ENCODE peak calls at places on chromosomes 11 and 22, in ten cellular contexts. One of them, this sample, is unnamed.

GRCh38 chr22:42664976-42665831 is 16.0 kb upstream of the CYB5R3 start:
- DNase-seq in T-helper 2 cell: no peak
- DNase-seq in A549: no peak
- DNase-seq in IMR-90: no peak
- DNase-seq in bronchial epithelial cell: no peak
- DNase-seq in EL: no peak
- DNase-seq in tibial nerve: no peak
- DNase-seq in stimulated activated CD4-positive, alpha-beta T cell treated with anti-CD3 and anti-CD28 coated beads, Interleukin-4, amount 100 ng/mL, for 24 hours: no peak
- DNase-seq in AG09309: no peak
- DNase-seq in ELR: no peak
- DNase-seq in this sample: no peak

GRCh38 chr11:1384206-1384965 is 5.3 kb upstream of the BRSK2 start:
- DNase-seq in AG09309: no peak
- DNase-seq in EL: no peak
- DNase-seq in ELR: peak
- DNase-seq in A549: no peak
- DNase-seq in IMR-90: peak
- DNase-seq in T-helper 2 cell: no peak
- DNase-seq in stimulated activated CD4-positive, alpha-beta T cell treated with anti-CD3 and anti-CD28 coated beads, Interleukin-4, amount 100 ng/mL, for 24 hours: no peak
- DNase-seq in bronchial epithelial cell: no peak
- DNase-seq in tibial nerve: no peak
- DNase-seq in this sample: no peak

GRCh38 chr11:64763804-64764611 is 4.2 kb upstream of the PYGM start:
- DNase-seq in stimulated activated CD4-positive, alpha-beta T cell treated with anti-CD3 and anti-CD28 coated beads, Interleukin-4, amount 100 ng/mL, for 24 hours: peak
- DNase-seq in bronchial epithelial cell: no peak
- DNase-seq in EL: no peak
- DNase-seq in T-helper 2 cell: peak
- DNase-seq in AG09309: no peak
- DNase-seq in IMR-90: no peak
- DNase-seq in A549: no peak
- DNase-seq in ELR: no peak
- DNase-seq in tibial nerve: no peak
- DNase-seq in this sample: no peak

GRCh38 chr11:5892908-5893307 is at the start of gene OR52E5:
- DNase-seq in ELR: no peak
- DNase-seq in AG09309: no peak
- DNase-seq in IMR-90: no peak
- DNase-seq in stimulated activated CD4-positive, alpha-beta T cell treated with anti-CD3 and anti-CD28 coated beads, Interleukin-4, amount 100 ng/mL, for 24 hours: no peak
- DNase-seq in bronchial epithelial cell: no peak
- DNase-seq in EL: no peak
- DNase-seq in T-helper 2 cell: no peak
- DNase-seq in A549: no peak
- DNase-seq in tibial nerve: no peak
- DNase-seq in this sample: no peak

GRCh38 chr11:24949406-24949805 is 452.6 kb downstream of the LUZP2 start:
- DNase-seq in IMR-90: no peak
- DNase-seq in bronchial epithelial cell: peak
- DNase-seq in A549: no peak
- DNase-seq in AG09309: no peak
- DNase-seq in ELR: no peak
- DNase-seq in T-helper 2 cell: no peak
- DNase-seq in stimulated activated CD4-positive, alpha-beta T cell treated with anti-CD3 and anti-CD28 coated beads, Interleukin-4, amount 100 ng/mL, for 24 hours: no peak
- DNase-seq in tibial nerve: no peak
- DNase-seq in EL: no peak
- DNase-seq in this sample: no peak

GRCh38 chr11:13183094-13183825 is 94.3 kb upstream of the BMAL1 start:
- DNase-seq in bronchial epithelial cell: peak
- DNase-seq in IMR-90: peak
- DNase-seq in stimulated activated CD4-positive, alpha-beta T cell treated with anti-CD3 and anti-CD28 coated beads, Interleukin-4, amount 100 ng/mL, for 24 hours: no peak
- DNase-seq in EL: peak
- DNase-seq in A549: peak
- DNase-seq in tibial nerve: peak
- DNase-seq in AG09309: peak
- DNase-seq in ELR: peak
- DNase-seq in T-helper 2 cell: no peak
- DNase-seq in this sample: peak

GRCh38 chr22:45804986-45805325 is 133.3 kb downstream of the ATXN10 start:
- DNase-seq in IMR-90: peak
- DNase-seq in EL: peak
- DNase-seq in AG09309: peak
- DNase-seq in stimulated activated CD4-positive, alpha-beta T cell treated with anti-CD3 and anti-CD28 coated beads, Interleukin-4, amount 100 ng/mL, for 24 hours: no peak
- DNase-seq in bronchial epithelial cell: peak
- DNase-seq in tibial nerve: no peak
- DNase-seq in A549: peak
- DNase-seq in ELR: peak
- DNase-seq in T-helper 2 cell: no peak
- DNase-seq in this sample: no peak

GRCh38 chr11:60992842-60993409 is 21.4 kb downstream of the CD6 start:
- DNase-seq in bronchial epithelial cell: no peak
- DNase-seq in EL: no peak
- DNase-seq in ELR: no peak
- DNase-seq in tibial nerve: no peak
- DNase-seq in T-helper 2 cell: no peak
- DNase-seq in A549: no peak
- DNase-seq in AG09309: no peak
- DNase-seq in stimulated activated CD4-positive, alpha-beta T cell treated with anti-CD3 and anti-CD28 coated beads, Interleukin-4, amount 100 ng/mL, for 24 hours: no peak
- DNase-seq in IMR-90: no peak
- DNase-seq in this sample: no peak

GRCh38 chr11:113192121-113192925 is 122.1 kb upstream of the TTC12 start:
- DNase-seq in tibial nerve: no peak
- DNase-seq in ELR: no peak
- DNase-seq in AG09309: no peak
- DNase-seq in stimulated activated CD4-positive, alpha-beta T cell treated with anti-CD3 and anti-CD28 coated beads, Interleukin-4, amount 100 ng/mL, for 24 hours: no peak
- DNase-seq in T-helper 2 cell: no peak
- DNase-seq in EL: no peak
- DNase-seq in A549: no peak
- DNase-seq in IMR-90: no peak
- DNase-seq in bronchial epithelial cell: no peak
- DNase-seq in this sample: no peak

GRCh38 chr11:85663080-85663729 is 1.7 kb downstream of the CREBZF start:
- DNase-seq in T-helper 2 cell: no peak
- DNase-seq in IMR-90: no peak
- DNase-seq in EL: no peak
- DNase-seq in tibial nerve: no peak
- DNase-seq in A549: no peak
- DNase-seq in stimulated activated CD4-positive, alpha-beta T cell treated with anti-CD3 and anti-CD28 coated beads, Interleukin-4, amount 100 ng/mL, for 24 hours: no peak
- DNase-seq in ELR: peak
- DNase-seq in AG09309: no peak
- DNase-seq in bronchial epithelial cell: no peak
- DNase-seq in this sample: no peak

GRCh38 chr11:131580466-131580865 is 210.1 kb downstream of the NTM start:
- DNase-seq in ELR: no peak
- DNase-seq in bronchial epithelial cell: no peak
- DNase-seq in AG09309: peak
- DNase-seq in stimulated activated CD4-positive, alpha-beta T cell treated with anti-CD3 and anti-CD28 coated beads, Interleukin-4, amount 100 ng/mL, for 24 hours: no peak
- DNase-seq in tibial nerve: no peak
- DNase-seq in EL: no peak
- DNase-seq in T-helper 2 cell: no peak
- DNase-seq in A549: no peak
- DNase-seq in IMR-90: no peak
- DNase-seq in this sample: no peak

GRCh38 chr22:22061085-22062077 is 78.8 kb upstream of the TOP3B start:
- DNase-seq in T-helper 2 cell: no peak
- DNase-seq in A549: peak
- DNase-seq in ELR: peak
- DNase-seq in IMR-90: peak
- DNase-seq in AG09309: peak
- DNase-seq in EL: peak
- DNase-seq in bronchial epithelial cell: peak
- DNase-seq in stimulated activated CD4-positive, alpha-beta T cell treated with anti-CD3 and anti-CD28 coated beads, Interleukin-4, amount 100 ng/mL, for 24 hours: no peak
- DNase-seq in tibial nerve: peak
- DNase-seq in this sample: no peak

GRCh38 chr11:72522186-72522585 is 87.9 kb upstream of the CLPB start:
- DNase-seq in A549: no peak
- DNase-seq in IMR-90: no peak
- DNase-seq in stimulated activated CD4-positive, alpha-beta T cell treated with anti-CD3 and anti-CD28 coated beads, Interleukin-4, amount 100 ng/mL, for 24 hours: no peak
- DNase-seq in bronchial epithelial cell: no peak
- DNase-seq in EL: no peak
- DNase-seq in AG09309: no peak
- DNase-seq in ELR: no peak
- DNase-seq in T-helper 2 cell: no peak
- DNase-seq in tibial nerve: no peak
- DNase-seq in this sample: no peak

GRCh38 chr22:41469218-41469851 is 418 bp downstream of the ACO2 start:
- DNase-seq in tibial nerve: no peak
- DNase-seq in AG09309: no peak
- DNase-seq in IMR-90: no peak
- DNase-seq in ELR: peak
- DNase-seq in T-helper 2 cell: no peak
- DNase-seq in A549: no peak
- DNase-seq in stimulated activated CD4-positive, alpha-beta T cell treated with anti-CD3 and anti-CD28 coated beads, Interleukin-4, amount 100 ng/mL, for 24 hours: peak
- DNase-seq in bronchial epithelial cell: no peak
- DNase-seq in EL: no peak
- DNase-seq in this sample: peak

GRCh38 chr11:109326781-109327180 is 95.2 kb upstream of the C11orf87 start:
- DNase-seq in EL: no peak
- DNase-seq in bronchial epithelial cell: no peak
- DNase-seq in AG09309: no peak
- DNase-seq in A549: no peak
- DNase-seq in ELR: no peak
- DNase-seq in tibial nerve: no peak
- DNase-seq in IMR-90: no peak
- DNase-seq in T-helper 2 cell: no peak
- DNase-seq in stimulated activated CD4-positive, alpha-beta T cell treated with anti-CD3 and anti-CD28 coated beads, Interleukin-4, amount 100 ng/mL, for 24 hours: no peak
- DNase-seq in this sample: no peak

GRCh38 chr11:9498457-9499078 is 37.8 kb downstream of the ZNF143 start:
- DNase-seq in tibial nerve: no peak
- DNase-seq in ELR: no peak
- DNase-seq in A549: no peak
- DNase-seq in AG09309: no peak
- DNase-seq in bronchial epithelial cell: no peak
- DNase-seq in IMR-90: no peak
- DNase-seq in T-helper 2 cell: no peak
- DNase-seq in EL: no peak
- DNase-seq in stimulated activated CD4-positive, alpha-beta T cell treated with anti-CD3 and anti-CD28 coated beads, Interleukin-4, amount 100 ng/mL, for 24 hours: no peak
- DNase-seq in this sample: no peak

GRCh38 chr22:32650553-32651345 is 150.8 kb upstream of the TIMP3 start:
- DNase-seq in bronchial epithelial cell: no peak
- DNase-seq in stimulated activated CD4-positive, alpha-beta T cell treated with anti-CD3 and anti-CD28 coated beads, Interleukin-4, amount 100 ng/mL, for 24 hours: no peak
- DNase-seq in T-helper 2 cell: no peak
- DNase-seq in tibial nerve: no peak
- DNase-seq in EL: peak
- DNase-seq in AG09309: no peak
- DNase-seq in ELR: peak
- DNase-seq in IMR-90: peak
- DNase-seq in A549: no peak
- DNase-seq in this sample: no peak

GRCh38 chr11:45666648-45667642 is 1.5 kb upstream of the CHST1 start:
- DNase-seq in ELR: no peak
- DNase-seq in stimulated activated CD4-positive, alpha-beta T cell treated with anti-CD3 and anti-CD28 coated beads, Interleukin-4, amount 100 ng/mL, for 24 hours: no peak
- DNase-seq in IMR-90: no peak
- DNase-seq in AG09309: no peak
- DNase-seq in T-helper 2 cell: no peak
- DNase-seq in EL: no peak
- DNase-seq in A549: no peak
- DNase-seq in bronchial epithelial cell: no peak
- DNase-seq in tibial nerve: no peak
- DNase-seq in this sample: no peak

GRCh38 chr22:48621085-48621484 is 1206.6 kb downstream of the BRD1 start:
- DNase-seq in AG09309: no peak
- DNase-seq in tibial nerve: no peak
- DNase-seq in stimulated activated CD4-positive, alpha-beta T cell treated with anti-CD3 and anti-CD28 coated beads, Interleukin-4, amount 100 ng/mL, for 24 hours: no peak
- DNase-seq in T-helper 2 cell: no peak
- DNase-seq in IMR-90: no peak
- DNase-seq in EL: no peak
- DNase-seq in bronchial epithelial cell: no peak
- DNase-seq in A549: no peak
- DNase-seq in ELR: no peak
- DNase-seq in this sample: no peak

GRCh38 chr11:119346605-119347004 is at the start of gene MFRP:
- DNase-seq in A549: no peak
- DNase-seq in stimulated activated CD4-positive, alpha-beta T cell treated with anti-CD3 and anti-CD28 coated beads, Interleukin-4, amount 100 ng/mL, for 24 hours: no peak
- DNase-seq in ELR: no peak
- DNase-seq in AG09309: no peak
- DNase-seq in bronchial epithelial cell: no peak
- DNase-seq in IMR-90: no peak
- DNase-seq in tibial nerve: no peak
- DNase-seq in T-helper 2 cell: no peak
- DNase-seq in EL: no peak
- DNase-seq in this sample: no peak

GRCh38 chr11:11952036-11952435 is 56.4 kb downstream of the DKK3 start:
- DNase-seq in AG09309: no peak
- DNase-seq in A549: no peak
- DNase-seq in T-helper 2 cell: no peak
- DNase-seq in EL: no peak
- DNase-seq in IMR-90: no peak
- DNase-seq in bronchial epithelial cell: no peak
- DNase-seq in stimulated activated CD4-positive, alpha-beta T cell treated with anti-CD3 and anti-CD28 coated beads, Interleukin-4, amount 100 ng/mL, for 24 hours: no peak
- DNase-seq in tibial nerve: no peak
- DNase-seq in ELR: no peak
- DNase-seq in this sample: no peak

GRCh38 chr22:49751968-49752597 is 75.6 kb downstream of the BRD1 start:
- DNase-seq in AG09309: no peak
- DNase-seq in IMR-90: no peak
- DNase-seq in stimulated activated CD4-positive, alpha-beta T cell treated with anti-CD3 and anti-CD28 coated beads, Interleukin-4, amount 100 ng/mL, for 24 hours: no peak
- DNase-seq in tibial nerve: no peak
- DNase-seq in EL: no peak
- DNase-seq in T-helper 2 cell: no peak
- DNase-seq in ELR: no peak
- DNase-seq in A549: no peak
- DNase-seq in bronchial epithelial cell: no peak
- DNase-seq in this sample: no peak

GRCh38 chr22:47309476-47309875 is 547.0 kb downstream of the TBC1D22A start:
- DNase-seq in ELR: no peak
- DNase-seq in bronchial epithelial cell: no peak
- DNase-seq in A549: no peak
- DNase-seq in AG09309: no peak
- DNase-seq in EL: no peak
- DNase-seq in tibial nerve: no peak
- DNase-seq in stimulated activated CD4-positive, alpha-beta T cell treated with anti-CD3 and anti-CD28 coated beads, Interleukin-4, amount 100 ng/mL, for 24 hours: no peak
- DNase-seq in T-helper 2 cell: no peak
- DNase-seq in IMR-90: no peak
- DNase-seq in this sample: no peak

GRCh38 chr11:128399722-128400121 is 187.6 kb downstream of the ETS1 start:
- DNase-seq in ELR: no peak
- DNase-seq in bronchial epithelial cell: no peak
- DNase-seq in stimulated activated CD4-positive, alpha-beta T cell treated with anti-CD3 and anti-CD28 coated beads, Interleukin-4, amount 100 ng/mL, for 24 hours: no peak
- DNase-seq in tibial nerve: no peak
- DNase-seq in AG09309: no peak
- DNase-seq in A549: no peak
- DNase-seq in EL: no peak
- DNase-seq in T-helper 2 cell: no peak
- DNase-seq in IMR-90: no peak
- DNase-seq in this sample: no peak

GRCh38 chr11:26134481-26135355 is 197.2 kb upstream of the ANO3 start:
- DNase-seq in T-helper 2 cell: no peak
- DNase-seq in A549: no peak
- DNase-seq in bronchial epithelial cell: peak
- DNase-seq in stimulated activated CD4-positive, alpha-beta T cell treated with anti-CD3 and anti-CD28 coated beads, Interleukin-4, amount 100 ng/mL, for 24 hours: no peak
- DNase-seq in tibial nerve: no peak
- DNase-seq in IMR-90: peak
- DNase-seq in EL: no peak
- DNase-seq in ELR: peak
- DNase-seq in AG09309: no peak
- DNase-seq in this sample: no peak

GRCh38 chr11:130897262-130898182 is 18.8 kb downstream of the SNX19 start:
- DNase-seq in bronchial epithelial cell: peak
- DNase-seq in stimulated activated CD4-positive, alpha-beta T cell treated with anti-CD3 and anti-CD28 coated beads, Interleukin-4, amount 100 ng/mL, for 24 hours: no peak
- DNase-seq in T-helper 2 cell: no peak
- DNase-seq in tibial nerve: peak
- DNase-seq in ELR: peak
- DNase-seq in AG09309: peak
- DNase-seq in A549: no peak
- DNase-seq in IMR-90: peak
- DNase-seq in EL: peak
- DNase-seq in this sample: no peak

GRCh38 chr11:74123008-74123448 is 47.8 kb downstream of the C2CD3 start:
- DNase-seq in A549: peak
- DNase-seq in tibial nerve: peak
- DNase-seq in IMR-90: peak
- DNase-seq in T-helper 2 cell: no peak
- DNase-seq in EL: peak
- DNase-seq in ELR: no peak
- DNase-seq in stimulated activated CD4-positive, alpha-beta T cell treated with anti-CD3 and anti-CD28 coated beads, Interleukin-4, amount 100 ng/mL, for 24 hours: no peak
- DNase-seq in AG09309: no peak
- DNase-seq in bronchial epithelial cell: no peak
- DNase-seq in this sample: no peak

GRCh38 chr22:46942816-46943783 is 180.7 kb downstream of the TBC1D22A start:
- DNase-seq in AG09309: no peak
- DNase-seq in IMR-90: no peak
- DNase-seq in T-helper 2 cell: no peak
- DNase-seq in A549: no peak
- DNase-seq in tibial nerve: peak
- DNase-seq in stimulated activated CD4-positive, alpha-beta T cell treated with anti-CD3 and anti-CD28 coated beads, Interleukin-4, amount 100 ng/mL, for 24 hours: no peak
- DNase-seq in ELR: peak
- DNase-seq in bronchial epithelial cell: no peak
- DNase-seq in EL: no peak
- DNase-seq in this sample: peak

This sample was measured in dermis microvascular lymphatic vessel endothelial cell.